ENCODE peak calls at places on chromosome 19, in five cellular contexts. U is heart left ventricle, B is IMR-90, F is fibroblast of lung, I is mammary epithelial cell. M is an unnamed sample.
A peak's percentile ranks its signal among the peaks of the same experiment; 100 is the strongest.

GRCh38 chr19:17103177-17103576 is 27.6 kb downstream of the MYO9B start:
- DNase-seq in U (no peak), F (peak; percentile 70), B (peak; percentile 45), I (peak; percentile 26), M (peak; percentile 41)

GRCh38 chr19:4502282-4503223 is 15.7 kb downstream of the PLIN4 start:
- DNase-seq in I (no peak), F (no peak), U (no peak), B (peak; percentile 6), M (no peak)

GRCh38 chr19:51226068-51226467 is 1.2 kb downstream of the CD33 start:
- DNase-seq in I (no peak), B (no peak), F (no peak), U (no peak), M (no peak)

GRCh38 chr19:13644648-13645047 is 119.7 kb upstream of the MRI1 start:
- DNase-seq in F (no peak), U (no peak), I (no peak), B (no peak), M (no peak)

GRCh38 chr19:43534305-43534612 is 1.3 kb downstream of the ZNF575 start:
- DNase-seq in I (no peak), U (no peak), B (no peak), F (no peak), M (no peak)

GRCh38 chr19:13986348-13986904 is 19.7 kb downstream of the RFX1 start:
- DNase-seq in B (peak; percentile 72), U (peak; percentile 96), F (peak; percentile 55), I (no peak), M (peak; percentile 78)

GRCh38 chr19:51654783-51655182 is 8.2 kb upstream of the SIGLEC14 start:
- DNase-seq in B (no peak), F (no peak), U (no peak), I (no peak), M (peak; percentile 6)

GRCh38 chr19:42175952-42176648 is 41.4 kb downstream of the DEDD2 start:
- DNase-seq in B (peak; percentile 17), U (no peak), F (peak; percentile 19), I (no peak), M (peak; percentile 47)

GRCh38 chr19:41225238-41226052 is 6.4 kb downstream of the AXL start:
- DNase-seq in F (peak; percentile 99), I (peak; percentile 97), B (peak; percentile 100), U (no peak), M (peak; percentile 96)

GRCh38 chr19:34231439-34231838 is 22.9 kb upstream of the GARRE1 start:
- DNase-seq in B (no peak), I (no peak), F (no peak), U (no peak), M (no peak)

GRCh38 chr19:13795595-13796300 is 505 bp downstream of the ZSWIM4 start:
- DNase-seq in I (peak; percentile 24), B (peak; percentile 28), U (no peak), F (no peak), M (peak; percentile 30)

GRCh38 chr19:50981587-50982146 is 2.0 kb downstream of the KLK7 start:
- DNase-seq in I (no peak), F (no peak), U (no peak), B (no peak), M (no peak)

GRCh38 chr19:23957660-23958281 is 43.1 kb downstream of the ZNF726 start:
- DNase-seq in U (no peak), F (peak; percentile 46), B (peak; percentile 82), I (peak; percentile 88), M (peak; percentile 46)

GRCh38 chr19:39402417-39403297 is 4.0 kb upstream of the ZFP36 start:
- DNase-seq in I (peak; percentile 85), B (peak; percentile 93), U (peak; percentile 94), F (peak; percentile 94), M (peak; percentile 94)

GRCh38 chr19:58361900-58362271 is 665 bp downstream of the ZNF497 start:
- DNase-seq in I (no peak), F (no peak), B (peak; percentile 47), U (peak; percentile 75), M (no peak)

DNA sequence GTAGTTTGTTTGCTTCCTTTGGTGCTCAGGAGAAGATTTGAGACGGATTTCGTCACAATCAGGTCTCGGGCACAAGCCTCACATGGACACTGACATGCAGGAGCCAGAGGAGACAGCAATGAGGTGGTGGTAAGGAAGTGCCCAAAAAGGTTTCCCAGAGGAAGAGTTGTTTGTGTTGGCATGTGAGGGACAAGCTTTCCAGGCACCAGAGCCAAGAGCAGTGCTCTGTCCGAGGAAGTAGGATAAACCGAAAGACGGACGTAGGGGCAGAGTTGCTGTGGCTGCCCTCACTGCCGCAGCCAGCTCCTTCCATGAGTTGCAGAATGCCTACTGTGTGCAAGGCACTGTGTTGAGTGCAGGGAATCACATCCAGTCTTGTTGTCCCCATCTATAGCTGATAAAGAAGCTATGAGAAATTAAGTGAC is 27.7 kb downstream of the SAE1 start:
- DNase-seq in I (no peak), F (no peak), B (no peak), U (no peak), M (no peak)
- H3K4me3 ChIP-seq in I (no peak overlapping the region), F (no peak overlapping the region), B (no peak overlapping the region), U (peak overlapping the region; percentile 3), M (no peak overlapping the region)

DNA sequence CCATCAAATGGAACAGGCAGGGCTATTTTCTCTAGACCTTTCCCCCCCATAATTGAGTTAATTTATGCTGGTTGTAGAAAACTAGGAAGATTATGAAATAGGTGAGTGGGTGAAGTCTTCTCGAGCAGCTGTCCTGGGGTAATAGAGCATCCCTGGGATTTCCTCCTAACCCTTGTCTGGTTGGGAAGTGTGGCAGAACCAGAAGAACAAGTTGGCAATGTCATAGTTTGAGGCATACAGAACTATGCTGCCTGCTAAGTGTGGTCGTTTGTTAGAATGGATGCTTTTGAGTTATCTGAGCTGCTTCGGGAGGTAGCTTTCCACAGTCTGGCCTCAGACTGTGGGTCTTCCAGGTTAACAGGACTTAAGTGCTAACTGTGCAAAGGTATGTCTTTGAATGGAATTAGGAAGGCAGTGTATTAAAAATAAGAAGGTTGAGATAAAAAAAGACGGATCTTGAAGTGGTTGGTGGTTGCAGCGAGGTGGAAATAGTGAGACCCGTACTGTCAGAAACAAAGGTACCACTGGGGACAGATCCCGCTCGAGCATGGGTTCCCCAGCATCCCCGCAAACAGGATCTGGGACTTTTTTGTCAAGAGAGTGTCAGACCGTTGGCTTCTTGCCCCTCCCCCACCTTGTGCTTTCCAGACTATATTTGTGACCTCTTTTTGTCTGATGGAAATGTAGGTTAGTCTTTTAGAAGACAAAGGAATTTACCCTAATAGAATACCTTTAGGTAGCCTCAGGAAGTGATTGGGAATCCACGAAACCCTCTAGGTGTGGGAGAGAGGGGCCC is 4.0 kb downstream of the GATAD2A start:
- DNase-seq in B (no peak), F (no peak), I (peak; percentile 64), U (no peak), M (no peak)
- H3K4me3 ChIP-seq in B (no peak overlapping the region), F (no peak overlapping the region), I (no peak overlapping the region), U (no peak overlapping the region), M (no peak overlapping the region)

DNA sequence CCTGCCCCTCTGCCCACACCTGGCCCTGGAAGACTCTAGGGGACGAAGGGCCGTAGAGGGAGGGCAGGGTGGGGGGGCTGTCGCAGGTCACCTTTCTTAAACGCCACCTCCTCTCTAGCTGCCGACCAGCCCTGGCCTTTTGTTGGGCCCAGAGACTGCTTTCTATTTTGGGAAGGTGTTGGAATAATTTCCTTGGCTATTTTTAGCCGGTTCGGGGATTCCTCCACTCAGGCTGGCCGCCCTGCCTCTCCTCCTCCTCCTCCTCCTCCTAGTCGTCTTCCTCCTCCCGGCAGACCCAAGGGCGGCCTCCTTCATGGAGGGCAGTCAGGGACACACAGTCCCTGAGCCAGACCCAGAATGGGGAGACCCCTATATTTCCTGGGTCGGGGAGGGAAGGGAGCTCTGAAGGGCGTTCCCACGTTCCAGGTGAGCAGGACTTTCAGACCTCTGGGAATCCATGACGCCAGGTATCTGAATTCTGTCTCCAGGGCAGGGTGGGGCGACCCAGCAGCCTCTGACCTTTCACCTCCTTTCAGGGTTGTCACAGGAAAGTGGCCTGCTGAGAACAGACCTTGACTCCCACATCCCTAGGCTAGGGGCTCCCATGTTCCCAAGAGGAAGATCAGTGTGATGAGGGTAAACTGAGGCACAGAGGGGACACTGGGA is 19.9 kb downstream of the GADD45B start:
- DNase-seq in U (no peak), B (no peak), F (peak; percentile 34), I (no peak), M (no peak)
- H3K4me3 ChIP-seq in U (peak overlapping the region; percentile 68), B (no peak overlapping the region), F (no peak overlapping the region), I (no peak overlapping the region), M (peak overlapping the region; percentile 62)

GRCh38 chr19:49338023-49338677 is 2.9 kb downstream of the CD37 start:
- DNase-seq in F (no peak), I (no peak), B (no peak), U (no peak), M (no peak)
- H3K4me3 ChIP-seq in F (no peak overlapping the region), I (no peak overlapping the region), B (no peak overlapping the region), U (peak overlapping the region; percentile 52), M (peak overlapping the region; percentile 50)

DNA sequence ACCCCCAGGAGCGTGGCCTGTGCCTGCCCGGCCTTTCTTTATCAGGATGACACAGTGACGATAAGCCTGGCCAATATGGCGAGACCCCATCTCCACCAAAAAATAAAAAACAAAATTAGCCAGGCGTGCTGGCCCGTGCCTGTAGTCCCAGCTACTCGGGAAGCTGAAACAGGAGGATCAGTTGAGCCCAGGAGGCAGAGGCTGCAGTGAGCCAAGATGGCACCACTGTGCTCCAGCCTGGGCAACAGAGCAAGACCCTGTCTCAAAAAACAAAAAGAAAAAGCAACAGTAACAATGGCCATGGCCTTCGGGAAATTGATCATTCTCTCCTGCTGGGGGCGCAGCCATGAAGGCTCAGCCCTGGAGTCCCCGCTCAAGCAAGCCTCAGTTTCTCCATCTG is 11.1 kb downstream of the PEX11G start:
- DNase-seq in U (no peak), B (no peak), I (no peak), F (no peak), M (no peak)
- H3K4me3 ChIP-seq in U (no peak overlapping the region), B (no peak overlapping the region), I (no peak overlapping the region), F (no peak overlapping the region), M (no peak overlapping the region)

DNA sequence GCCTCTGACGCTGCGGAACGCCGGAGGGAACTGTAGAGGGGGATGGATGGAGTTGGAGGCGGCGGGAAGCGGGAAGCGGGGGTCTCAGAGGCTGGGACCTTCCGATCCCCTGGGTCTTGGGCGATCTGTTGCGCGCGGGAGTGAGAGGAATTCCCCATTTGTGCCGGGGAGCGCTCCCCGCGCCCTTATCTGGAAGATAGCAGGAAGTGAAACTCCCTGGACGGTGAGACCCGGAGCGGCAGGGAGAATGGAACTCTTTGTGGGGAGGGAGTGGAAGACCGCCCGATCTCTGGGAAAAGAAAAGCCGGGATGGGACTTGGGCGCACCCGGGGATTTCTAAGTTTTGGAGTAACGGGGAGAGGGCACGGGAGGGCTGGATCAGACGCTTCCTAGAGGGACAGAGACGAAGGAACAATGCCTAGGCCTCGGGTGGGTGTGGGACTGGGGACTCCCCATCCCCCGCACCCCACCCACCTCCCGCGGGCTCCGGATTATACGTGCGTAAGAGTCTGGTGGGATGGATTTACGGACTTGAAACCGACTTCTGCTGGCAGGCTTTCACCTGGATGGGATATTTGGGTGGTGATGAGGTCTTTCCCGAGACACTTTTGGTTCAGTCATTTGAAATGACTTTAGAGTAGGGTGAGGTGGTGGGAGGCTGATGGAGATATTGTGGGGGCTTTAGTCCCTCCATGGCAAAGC is 495 bp downstream of the LSR start:
- DNase-seq in I (peak; percentile 35), U (no peak), B (no peak), F (no peak), M (no peak)
- H3K4me3 ChIP-seq in I (peak overlapping the region; percentile 95), U (peak overlapping the region; percentile 70), B (no peak overlapping the region), F (no peak overlapping the region), M (no peak overlapping the region)

GRCh38 chr19:28999733-29000433 is 213.1 kb downstream of the UQCRFS1 start:
- DNase-seq in B (no peak), F (no peak), I (no peak), U (no peak), M (no peak)
- H3K4me3 ChIP-seq in B (no peak overlapping the region), F (no peak overlapping the region), I (no peak overlapping the region), U (no peak overlapping the region), M (no peak overlapping the region)